ENCODE peak calls at places on chromosomes 6 and 20, in nine cellular contexts. B, L, D, I, M, T, C, E and A are unnamed samples.
A peak's percentile ranks its signal among the peaks of the same experiment; 100 is the strongest.

GRCh38 chr6:148291876-148292275 is 50.8 kb upstream of the SASH1 start:
- DNase-seq in L (no peak), T (no peak), D (no peak), E (no peak), M (no peak), B (no peak), I (no peak), C (no peak), A (no peak)

GRCh38 chr20:23752019-23752418 is 1.3 kb upstream of the CST1 start:
- DNase-seq in L (no peak), C (no peak), I (no peak), D (no peak), E (no peak), M (no peak), T (no peak), B (no peak), A (no peak)

GRCh38 chr6:67501738-67502137 is 1133.3 kb upstream of the ADGRB3 start:
- DNase-seq in D (no peak), E (no peak), L (no peak), C (no peak), T (no peak), M (no peak), I (no peak), B (no peak), A (no peak)

GRCh38 chr20:47878601-47879004 is 93.3 kb upstream of the SULF2 start:
- DNase-seq in M (no peak), L (no peak), T (no peak), B (no peak), I (no peak), D (no peak), C (no peak), E (no peak), A (no peak)

GRCh38 chr6:16470502-16471221 is 232.3 kb downstream of the GMPR start:
- DNase-seq in L (no peak), B (no peak), D (no peak), T (no peak), E (no peak), M (no peak), I (no peak), C (no peak), A (no peak)

GRCh38 chr6:166742981-166743380 is 115.9 kb upstream of the RPS6KA2 start:
- DNase-seq in I (no peak), E (no peak), D (no peak), M (no peak), C (no peak), T (no peak), L (no peak), B (no peak), A (no peak)

GRCh38 chr6:137494967-137495595 is 887 bp upstream of the OLIG3 start:
- DNase-seq in L (no peak), C (no peak), E (no peak), T (no peak), M (no peak), B (no peak), D (peak; percentile 45), I (no peak), A (no peak)

GRCh38 chr20:63074182-63074581 is 67.4 kb upstream of the BHLHE23 start:
- DNase-seq in L (no peak), I (no peak), C (no peak), E (no peak), B (no peak), T (no peak), M (no peak), D (no peak), A (no peak)

GRCh38 chr6:38542031-38542430 is 97.7 kb downstream of the BTBD9 start:
- DNase-seq in C (no peak), B (no peak), L (no peak), D (no peak), I (no peak), E (peak; percentile 33), M (peak; percentile 1), T (no peak), A (no peak)

GRCh38 chr6:10381133-10381829 is 33.6 kb downstream of the TFAP2A start:
- DNase-seq in L (no peak), E (no peak), D (no peak), I (no peak), M (no peak), B (peak; percentile 40), C (no peak), T (no peak), A (no peak)

GRCh38 chr6:101666256-101666655 is 272.7 kb downstream of the GRIK2 start:
- DNase-seq in E (peak; percentile 16), C (no peak), I (no peak), T (no peak), L (no peak), M (no peak), B (no peak), D (no peak), A (no peak)

GRCh38 chr6:33418690-33419291 is 884 bp upstream of the CUTA start:
- DNase-seq in E (no peak), M (peak; percentile 25), I (no peak), L (peak; percentile 15), B (peak; percentile 61), T (no peak), D (no peak), C (no peak), A (no peak)

GRCh38 chr20:59148713-59149493 is 14.7 kb upstream of the ZNF831 start:
- DNase-seq in M (no peak), B (no peak), C (no peak), E (no peak), D (no peak), L (no peak), I (no peak), T (no peak), A (no peak)

GRCh38 chr6:7390218-7390878 is 740 bp downstream of the RIOK1 start:
- DNase-seq in E (peak; percentile 50), M (no peak), I (peak; percentile 48), C (no peak), B (no peak), L (no peak), T (no peak), D (no peak), A (no peak)

GRCh38 chr6:158361961-158362634 is 49.8 kb downstream of the TULP4 start:
- DNase-seq in E (no peak), C (no peak), I (no peak), D (no peak), B (no peak), M (no peak), L (no peak), T (no peak), A (no peak)